ENCODE peak calls at places on chromosome 14, in four cellular contexts. A, F, P and M are unnamed samples.

GRCh38 chr14:73457050-73457934 is 1.1 kb downstream of the NUMB start:
- DNase-seq in P (peak; percentile 48), F (no peak), A (no peak), M (peak; percentile 46)

GRCh38 chr14:75334191-75335051 is 55.8 kb downstream of the FOS start:
- DNase-seq in F (no peak), A (no peak), P (peak; percentile 25), M (peak; percentile 41)

GRCh38 chr14:72590577-72590976 is 303.3 kb downstream of the DPF3 start:
- DNase-seq in A (no peak), F (no peak), P (no peak), M (no peak)

GRCh38 chr14:65453807-65454480 is 41.4 kb downstream of the FUT8 start:
- DNase-seq in P (no peak), A (no peak), F (no peak), M (peak; percentile 84)

GRCh38 chr14:24911324-24912095 is 138.4 kb downstream of the STXBP6 start:
- DNase-seq in F (no peak), A (no peak), P (peak; percentile 75), M (peak; percentile 83)

GRCh38 chr14:89750909-89751502 is 203.5 kb downstream of the EFCAB11 start:
- DNase-seq in P (no peak), A (no peak), F (no peak), M (no peak)

GRCh38 chr14:94193776-94194175 is 19.7 kb downstream of the PPP4R4 start:
- DNase-seq in P (no peak), F (no peak), A (no peak), M (no peak)

GRCh38 chr14:35814371-35815005 is 5.4 kb upstream of the RALGAPA1 start:
- DNase-seq in F (peak; percentile 24), A (no peak), P (peak; percentile 48), M (peak; percentile 70)

GRCh38 chr14:92613008-92613658 is 99.6 kb downstream of the RIN3 start:
- DNase-seq in F (no peak), P (peak; percentile 38), A (no peak), M (no peak)

GRCh38 chr14:24234095-24235020 is 1.6 kb downstream of the GMPR2 start:
- DNase-seq in F (no peak), P (no peak), A (no peak), M (no peak)

GRCh38 chr14:78152246-78153068 is 17.7 kb upstream of the NRXN3 start:
- DNase-seq in F (no peak), A (no peak), P (no peak), M (no peak)

GRCh38 chr14:101950516-101951215 is 13.7 kb upstream of the DYNC1H1 start:
- DNase-seq in P (no peak), A (no peak), F (no peak), M (no peak)

GRCh38 chr14:38992067-38992835 is 110.8 kb downstream of the SEC23A start:
- DNase-seq in P (no peak), F (no peak), A (no peak), M (peak; percentile 24)

GRCh38 chr14:24442240-24443052 is at the start of gene SDR39U1:
- DNase-seq in F (peak; percentile 99), A (peak; percentile 83), P (peak; percentile 96), M (peak; percentile 99)

GRCh38 chr14:68312884-68313725 is 479.8 kb downstream of the ZFP36L1 start:
- DNase-seq in A (no peak), P (no peak), F (no peak), M (no peak)

GRCh38 chr14:53444677-53445312 is 291.7 kb upstream of the DDHD1 start:
- DNase-seq in A (no peak), P (no peak), F (no peak), M (no peak)

GRCh38 chr14:57889245-57889644 is 23.4 kb upstream of the SLC35F4 start:
- DNase-seq in A (no peak), F (no peak), P (no peak), M (peak; percentile 62)

GRCh38 chr14:31190220-31190605 is 17.4 kb downstream of the HECTD1 start:
- DNase-seq in P (no peak), F (no peak), A (no peak), M (no peak)